ENCODE peak calls at places on chromosomes 3 and 15, in nine cellular contexts. P, W, N, C, T, Q, L, A and R are unnamed samples.

GRCh38 chr3:170524072-170524471 is 61.8 kb downstream of the SLC7A14 start:
- DNase-seq in P (no peak), W (peak), N (no peak), C (no peak), T (no peak), Q (no peak), L (no peak), A (peak), R (no peak)

GRCh38 chr3:131174752-131175151 is 148.1 kb downstream of the NEK11 start:
- DNase-seq in P (peak), W (peak), N (no peak), C (no peak), T (no peak), Q (no peak), L (no peak), A (peak), R (no peak)

GRCh38 chr3:12401208-12401607 is 83.1 kb upstream of the TSEN2 start:
- DNase-seq in P (no peak), W (no peak), N (no peak), C (no peak), T (no peak), Q (no peak), L (no peak), A (no peak), R (no peak)

GRCh38 chr3:153463895-153464294 is 301.9 kb downstream of the RAP2B start:
- DNase-seq in P (peak), W (no peak), N (no peak), C (no peak), T (no peak), Q (no peak), L (no peak), A (no peak), R (no peak)

GRCh38 chr3:107220538-107220937 is 156.7 kb upstream of the CCDC54 start:
- DNase-seq in P (no peak), W (peak), N (no peak), C (no peak), T (no peak), Q (no peak), L (no peak), A (no peak), R (no peak)

GRCh38 chr3:27728195-27729087 is 6.3 kb upstream of the EOMES start:
- DNase-seq in P (no peak), W (no peak), N (no peak), C (peak), T (no peak), Q (no peak), L (no peak), A (no peak), R (no peak)

GRCh38 chr3:152229692-152230091 is 39.0 kb upstream of the MBNL1 start:
- DNase-seq in P (no peak), W (no peak), N (no peak), C (no peak), T (no peak), Q (no peak), L (no peak), A (no peak), R (no peak)

GRCh38 chr15:93974804-93975481 is 256.4 kb upstream of the MCTP2 start:
- DNase-seq in P (no peak), W (peak), N (no peak), C (peak), T (peak), Q (no peak), L (no peak), A (peak), R (no peak)

GRCh38 chr3:53845103-53845880 is 927 bp downstream of the CHDH start:
- DNase-seq in P (peak), W (peak), N (peak), C (no peak), T (no peak), Q (peak), L (no peak), A (peak), R (peak)

GRCh38 chr15:81195339-81195864 is 1.3 kb upstream of the IL16 start:
- DNase-seq in P (no peak), W (no peak), N (no peak), C (peak), T (no peak), Q (no peak), L (no peak), A (no peak), R (no peak)

GRCh38 chr15:62306851-62307504 is 141.9 kb upstream of the C2CD4B start:
- DNase-seq in P (peak), W (peak), N (peak), C (peak), T (peak), Q (peak), L (peak), A (peak), R (no peak)

GRCh38 chr3:101976473-101976872 is 127.2 kb downstream of the NFKBIZ start:
- DNase-seq in P (peak), W (no peak), N (no peak), C (no peak), T (no peak), Q (no peak), L (no peak), A (peak), R (no peak)

GRCh38 chr15:47806008-47806407 is 88.7 kb downstream of the SEMA6D start:
- DNase-seq in P (no peak), W (no peak), N (no peak), C (no peak), T (no peak), Q (no peak), L (no peak), A (no peak), R (no peak)

GRCh38 chr3:193231201-193231600 is 9.8 kb upstream of the PLAAT1 start:
- DNase-seq in P (no peak), W (no peak), N (no peak), C (no peak), T (no peak), Q (no peak), L (no peak), A (no peak), R (no peak)

GRCh38 chr3:121786485-121786884 is 36.9 kb upstream of the GOLGB1 start:
- DNase-seq in P (no peak), W (no peak), N (no peak), C (no peak), T (no peak), Q (no peak), L (no peak), A (peak), R (no peak)

GRCh38 chr15:73927003-73927475 is 777 bp downstream of the LOXL1 start:
- DNase-seq in P (no peak), W (no peak), N (peak), C (peak), T (no peak), Q (no peak), L (peak), A (no peak), R (peak)

GRCh38 chr15:39482467-39482866 is 98.4 kb upstream of the THBS1 start:
- DNase-seq in P (no peak), W (no peak), N (no peak), C (no peak), T (no peak), Q (no peak), L (no peak), A (no peak), R (no peak)

GRCh38 chr3:188243124-188243795 is 89.3 kb downstream of the LPP start:
- DNase-seq in P (no peak), W (peak), N (no peak), C (no peak), T (peak), Q (no peak), L (no peak), A (no peak), R (no peak)

GRCh38 chr15:59553879-59554735 is 57.5 kb upstream of the GCNT3 start:
- DNase-seq in P (no peak), W (peak), N (no peak), C (no peak), T (peak), Q (no peak), L (no peak), A (peak), R (no peak)

GRCh38 chr15:98776607-98777281 is 128.4 kb downstream of the IGF1R start:
- DNase-seq in P (peak), W (peak), N (peak), C (peak), T (no peak), Q (peak), L (peak), A (peak), R (no peak)

GRCh38 chr15:63890617-63891016 is 56.9 kb upstream of the HERC1 start:
- DNase-seq in P (no peak), W (no peak), N (no peak), C (no peak), T (no peak), Q (no peak), L (no peak), A (no peak), R (no peak)

GRCh38 chr3:194867270-194867983 is 181.7 kb downstream of the FAM43A start:
- DNase-seq in P (no peak), W (no peak), N (peak), C (no peak), T (no peak), Q (no peak), L (no peak), A (peak), R (no peak)

GRCh38 chr3:42019144-42019952 is 57.4 kb upstream of the ULK4 start:
- DNase-seq in P (no peak), W (no peak), N (peak), C (no peak), T (no peak), Q (no peak), L (no peak), A (no peak), R (no peak)

GRCh38 chr3:150158974-150159625 is 188.4 kb upstream of the PFN2 start:
- DNase-seq in P (no peak), W (peak), N (peak), C (no peak), T (peak), Q (no peak), L (no peak), A (peak), R (no peak)

GRCh38 chr15:70324001-70324974 is 226.6 kb upstream of the TLE3 start:
- DNase-seq in P (no peak), W (peak), N (no peak), C (no peak), T (peak), Q (no peak), L (no peak), A (peak), R (no peak)

GRCh38 chr15:68672781-68673205 is 94.0 kb downstream of the CORO2B start:
- DNase-seq in P (no peak), W (peak), N (no peak), C (no peak), T (no peak), Q (no peak), L (no peak), A (peak), R (peak)

GRCh38 chr15:45228931-45229330 is 23.1 kb upstream of the SLC28A2 start:
- DNase-seq in P (no peak), W (no peak), N (no peak), C (no peak), T (no peak), Q (no peak), L (no peak), A (no peak), R (no peak)

GRCh38 chr15:68378595-68378994 is 53.4 kb downstream of the ITGA11 start:
- DNase-seq in P (no peak), W (no peak), N (no peak), C (no peak), T (no peak), Q (no peak), L (no peak), A (no peak), R (no peak)

GRCh38 chr15:88690331-88690730 is 51.5 kb downstream of the ISG20 start:
- DNase-seq in P (no peak), W (no peak), N (no peak), C (no peak), T (peak), Q (no peak), L (no peak), A (no peak), R (no peak)
- TF ChIP-seq CTCF in P (no peak), W (no peak), N (no peak), C (no peak), T (peak), Q (no peak), L (no peak), A (no peak), R (no peak)

GRCh38 chr3:141152130-141152529 is 79.5 kb upstream of the PXYLP1 start:
- DNase-seq in P (no peak), W (no peak), N (no peak), C (no peak), T (no peak), Q (no peak), L (no peak), A (no peak), R (no peak)

GRCh38 chr3:141148770-141149169 is 82.9 kb upstream of the PXYLP1 start:
- DNase-seq in P (no peak), W (no peak), N (no peak), C (no peak), T (no peak), Q (no peak), L (no peak), A (no peak), R (no peak)

GRCh38 chr3:141150931-141151330 is 80.7 kb upstream of the PXYLP1 start:
- DNase-seq in P (no peak), W (no peak), N (no peak), C (no peak), T (no peak), Q (no peak), L (no peak), A (no peak), R (no peak)

GRCh38 chr3:141151439-141151838 is 80.2 kb upstream of the PXYLP1 start:
- DNase-seq in P (no peak), W (no peak), N (no peak), C (no peak), T (no peak), Q (no peak), L (no peak), A (peak), R (no peak)

DNA sequence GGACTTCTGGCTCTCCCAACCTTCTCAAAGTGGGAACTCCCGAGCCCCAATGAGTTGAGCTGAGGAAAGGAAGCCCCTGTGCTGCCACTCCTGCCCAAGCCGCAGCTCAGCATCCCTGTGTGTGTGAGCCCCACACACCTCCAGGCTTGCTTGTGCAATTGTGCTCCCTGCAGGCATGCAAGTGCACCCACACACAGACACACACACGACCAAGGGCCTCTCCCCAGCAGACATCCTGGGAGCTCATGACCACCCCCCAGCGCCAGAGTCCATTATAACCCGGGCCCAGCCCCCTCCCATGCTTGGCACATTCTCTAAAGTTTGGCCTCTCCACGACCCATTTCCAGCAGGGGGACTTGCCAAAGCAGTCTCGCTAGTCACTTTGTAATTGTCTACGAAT is 81.2 kb upstream of the PXYLP1 start:
- DNase-seq in P (no peak), W (no peak), N (no peak), C (no peak), T (no peak), Q (no peak), L (no peak), A (no peak), R (no peak)
- TF ChIP-seq CTCF in P (no peak), W (no peak), N (no peak), C (no peak), T (no peak), Q (no peak), L (no peak), A (no peak), R (no peak)

GRCh38 chr15:42986693-42987342 is 66.2 kb upstream of the TTBK2 start:
- DNase-seq in P (no peak), W (no peak), N (no peak), C (no peak), T (no peak), Q (no peak), L (no peak), A (no peak), R (no peak)

DNA sequence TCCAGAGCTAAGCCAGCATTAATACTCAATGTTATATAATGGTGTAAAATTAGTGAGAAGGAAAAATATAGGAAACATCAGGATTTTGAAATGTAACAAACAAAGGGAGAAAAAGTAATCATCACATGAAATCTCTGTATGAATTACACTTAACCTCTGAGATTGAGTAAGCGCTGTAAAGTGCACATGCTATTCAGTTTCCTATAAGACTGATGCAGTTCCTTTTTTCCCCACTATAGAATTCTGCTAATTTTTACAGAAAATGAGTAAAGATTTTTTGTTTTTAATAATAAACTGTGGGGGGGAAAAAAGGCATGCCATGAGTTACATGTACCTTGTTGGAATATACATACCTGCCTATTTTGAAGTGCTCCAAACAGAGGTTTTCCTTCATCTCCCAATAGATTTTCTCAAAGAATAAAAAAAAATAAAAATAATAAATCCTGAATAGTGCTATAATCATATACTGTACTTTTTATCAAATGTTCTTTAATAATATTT is 64.0 kb upstream of the TTBK2 start:
- DNase-seq in P (no peak), W (no peak), N (no peak), C (no peak), T (no peak), Q (no peak), L (no peak), A (no peak), R (no peak)
- TF ChIP-seq CTCF in P (no peak), W (no peak), N (no peak), C (no peak), T (peak), Q (no peak), L (no peak), A (no peak), R (no peak)

DNA sequence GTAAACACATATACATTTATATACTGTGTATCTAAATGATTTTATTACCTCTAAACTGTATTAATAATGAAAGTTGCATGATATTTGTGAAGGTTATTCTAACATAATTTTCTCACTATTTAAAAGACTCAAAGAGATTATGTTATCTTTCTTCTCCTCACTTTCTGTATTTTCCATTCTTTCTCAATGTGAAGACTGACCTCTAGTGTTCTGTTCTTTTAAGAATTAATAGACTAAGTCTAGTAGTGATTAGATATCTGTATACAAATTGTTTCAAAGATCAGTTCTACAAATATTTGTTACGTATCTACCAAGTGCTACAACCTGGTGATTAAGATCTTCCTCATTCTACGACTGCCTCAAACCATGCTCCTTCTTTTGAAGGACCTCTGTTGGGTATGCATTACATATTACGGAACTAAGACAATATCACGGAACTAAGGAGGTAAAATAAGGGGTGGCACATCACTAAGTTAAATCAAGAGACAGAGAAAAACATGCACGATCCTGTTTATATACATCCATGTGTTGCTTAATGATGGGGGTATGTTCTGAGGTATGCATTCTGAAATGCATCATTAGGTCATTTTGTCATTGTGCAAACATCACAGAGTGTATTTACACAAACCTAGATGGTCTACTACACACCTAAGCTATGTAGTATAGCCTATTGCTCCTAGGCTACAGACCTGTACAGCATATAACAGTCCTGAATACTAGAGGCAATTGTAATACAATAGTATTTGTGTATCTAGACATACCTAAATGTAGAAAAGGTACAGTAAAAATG is 161.5 kb upstream of the KBTBD8 start:
- DNase-seq in P (no peak), W (peak), N (no peak), C (no peak), T (no peak), Q (no peak), L (no peak), A (peak), R (no peak)
- TF ChIP-seq CTCF in P (no peak), W (peak), N (peak), C (peak), T (peak), Q (no peak), L (peak), A (no peak), R (no peak)

GRCh38 chr3:136110481-136110880 is 85.7 kb downstream of the MSL2 start:
- DNase-seq in P (no peak), W (no peak), N (no peak), C (no peak), T (no peak), Q (no peak), L (no peak), A (no peak), R (no peak)
- TF ChIP-seq CTCF in P (no peak), W (no peak), N (no peak), C (no peak), T (no peak), Q (no peak), L (no peak), A (no peak), R (no peak)